ENCODE peak calls at places on chromosomes 13 and 19, in six cellular contexts. One of them, this sample, is unnamed.

GRCh38 chr13:39961036-39961435 is 305.6 kb downstream of the COG6 start:
- DNase-seq in natural killer cell: no peak
- DNase-seq in dorsolateral prefrontal cortex: no peak
- DNase-seq in heart left ventricle: no peak
- DNase-seq in AG09319: no peak
- DNase-seq in adrenal gland: no peak
- DNase-seq in this sample: no peak

GRCh38 chr13:99173606-99174005 is 27.0 kb upstream of the UBAC2 start:
- DNase-seq in natural killer cell: no peak
- DNase-seq in dorsolateral prefrontal cortex: no peak
- DNase-seq in heart left ventricle: no peak
- DNase-seq in AG09319: no peak
- DNase-seq in adrenal gland: no peak
- DNase-seq in this sample: no peak

GRCh38 chr19:11195681-11196080 is 1.7 kb downstream of the KANK2 start:
- DNase-seq in natural killer cell: no peak
- DNase-seq in dorsolateral prefrontal cortex: no peak
- DNase-seq in heart left ventricle: no peak
- DNase-seq in AG09319: no peak
- DNase-seq in adrenal gland: no peak
- DNase-seq in this sample: no peak

GRCh38 chr19:2180881-2181617 is 17.3 kb downstream of the DOT1L start:
- DNase-seq in natural killer cell: no peak
- DNase-seq in dorsolateral prefrontal cortex: peak; percentile 49
- DNase-seq in heart left ventricle: no peak
- DNase-seq in AG09319: no peak
- DNase-seq in adrenal gland: no peak
- DNase-seq in this sample: no peak

GRCh38 chr19:12833747-12834417 is 497 bp downstream of the RTBDN start:
- DNase-seq in natural killer cell: peak; percentile 36
- DNase-seq in dorsolateral prefrontal cortex: no peak
- DNase-seq in heart left ventricle: no peak
- DNase-seq in AG09319: no peak
- DNase-seq in adrenal gland: peak; percentile 35
- DNase-seq in this sample: no peak

GRCh38 chr19:49570138-49570856 is 10.1 kb downstream of the NOSIP start:
- DNase-seq in natural killer cell: peak; percentile 39
- DNase-seq in dorsolateral prefrontal cortex: no peak
- DNase-seq in heart left ventricle: no peak
- DNase-seq in AG09319: peak; percentile 60
- DNase-seq in adrenal gland: peak; percentile 65
- DNase-seq in this sample: peak; percentile 67

GRCh38 chr19:42158926-42159325 is 26.7 kb upstream of the POU2F2 start:
- DNase-seq in natural killer cell: no peak
- DNase-seq in dorsolateral prefrontal cortex: no peak
- DNase-seq in heart left ventricle: no peak
- DNase-seq in AG09319: no peak
- DNase-seq in adrenal gland: no peak
- DNase-seq in this sample: no peak

GRCh38 chr13:45333973-45334922 is 6.7 kb downstream of the TPT1 start:
- DNase-seq in natural killer cell: no peak
- DNase-seq in dorsolateral prefrontal cortex: no peak
- DNase-seq in heart left ventricle: no peak
- DNase-seq in AG09319: no peak
- DNase-seq in adrenal gland: no peak
- DNase-seq in this sample: no peak

GRCh38 chr13:94710081-94710809 is 2.1 kb downstream of the SOX21 start:
- DNase-seq in natural killer cell: no peak
- DNase-seq in dorsolateral prefrontal cortex: no peak
- DNase-seq in heart left ventricle: no peak
- DNase-seq in AG09319: no peak
- DNase-seq in adrenal gland: no peak
- DNase-seq in this sample: no peak

GRCh38 chr19:14055396-14055795 is 6.5 kb downstream of the PALM3 start:
- DNase-seq in natural killer cell: no peak
- DNase-seq in dorsolateral prefrontal cortex: no peak
- DNase-seq in heart left ventricle: no peak
- DNase-seq in AG09319: no peak
- DNase-seq in adrenal gland: no peak
- DNase-seq in this sample: no peak

GRCh38 chr13:113636266-113636963 is 21.6 kb downstream of the ATP4B start:
- DNase-seq in natural killer cell: peak; percentile 4
- DNase-seq in dorsolateral prefrontal cortex: no peak
- DNase-seq in heart left ventricle: no peak
- DNase-seq in AG09319: no peak
- DNase-seq in adrenal gland: no peak
- DNase-seq in this sample: peak; percentile 33

GRCh38 chr13:61777281-61777680 is 361.6 kb upstream of the PCDH20 start:
- DNase-seq in natural killer cell: no peak
- DNase-seq in dorsolateral prefrontal cortex: no peak
- DNase-seq in heart left ventricle: no peak
- DNase-seq in AG09319: no peak
- DNase-seq in adrenal gland: no peak
- DNase-seq in this sample: no peak

GRCh38 chr19:13260883-13261653 is 110.9 kb downstream of the IER2 start:
- DNase-seq in natural killer cell: no peak
- DNase-seq in dorsolateral prefrontal cortex: no peak
- DNase-seq in heart left ventricle: no peak
- DNase-seq in AG09319: peak; percentile 44
- DNase-seq in adrenal gland: peak; percentile 60
- DNase-seq in this sample: peak; percentile 80

GRCh38 chr13:79307866-79308298 is 98.2 kb downstream of the RBM26 start:
- DNase-seq in natural killer cell: no peak
- DNase-seq in dorsolateral prefrontal cortex: no peak
- DNase-seq in heart left ventricle: no peak
- DNase-seq in AG09319: no peak
- DNase-seq in adrenal gland: peak; percentile 25
- DNase-seq in this sample: no peak

GRCh38 chr13:100234524-100235136 is 145.7 kb downstream of the PCCA start:
- DNase-seq in natural killer cell: no peak
- DNase-seq in dorsolateral prefrontal cortex: no peak
- DNase-seq in heart left ventricle: no peak
- DNase-seq in AG09319: no peak
- DNase-seq in adrenal gland: no peak
- DNase-seq in this sample: no peak

GRCh38 chr19:52172347-52172746 is 926 bp upstream of the ZNF836 start:
- DNase-seq in natural killer cell: no peak
- DNase-seq in dorsolateral prefrontal cortex: no peak
- DNase-seq in heart left ventricle: no peak
- DNase-seq in AG09319: no peak
- DNase-seq in adrenal gland: no peak
- DNase-seq in this sample: no peak

GRCh38 chr13:71867101-71867814 is at the start of gene DACH1:
- DNase-seq in natural killer cell: no peak
- DNase-seq in dorsolateral prefrontal cortex: no peak
- DNase-seq in heart left ventricle: peak; percentile 68
- DNase-seq in AG09319: peak; percentile 3
- DNase-seq in adrenal gland: peak; percentile 79
- DNase-seq in this sample: peak; percentile 48

GRCh38 chr19:5436101-5436947 is 18.9 kb upstream of the ZNRF4 start:
- DNase-seq in natural killer cell: no peak
- DNase-seq in dorsolateral prefrontal cortex: peak; percentile 69
- DNase-seq in heart left ventricle: peak; percentile 48
- DNase-seq in AG09319: no peak
- DNase-seq in adrenal gland: no peak
- DNase-seq in this sample: no peak

GRCh38 chr19:49677901-49678674 is 1.0 kb downstream of the PRMT1 start:
- DNase-seq in natural killer cell: peak; percentile 72
- DNase-seq in dorsolateral prefrontal cortex: peak; percentile 68
- DNase-seq in heart left ventricle: peak; percentile 78
- DNase-seq in AG09319: no peak
- DNase-seq in adrenal gland: peak; percentile 76
- DNase-seq in this sample: peak; percentile 71

GRCh38 chr13:40589285-40590109 is 76.9 kb downstream of the FOXO1 start:
- DNase-seq in natural killer cell: no peak
- DNase-seq in dorsolateral prefrontal cortex: peak; percentile 41
- DNase-seq in heart left ventricle: no peak
- DNase-seq in AG09319: no peak
- DNase-seq in adrenal gland: peak; percentile 45
- DNase-seq in this sample: peak; percentile 83

GRCh38 chr13:109123971-109124370 is 494.6 kb downstream of the MYO16 start:
- DNase-seq in natural killer cell: no peak
- DNase-seq in dorsolateral prefrontal cortex: no peak
- DNase-seq in heart left ventricle: no peak
- DNase-seq in AG09319: no peak
- DNase-seq in adrenal gland: no peak
- DNase-seq in this sample: no peak
- TF ChIP-seq CTCF in natural killer cell: no peak
- TF ChIP-seq CTCF in dorsolateral prefrontal cortex: no peak
- TF ChIP-seq CTCF in heart left ventricle: no peak
- TF ChIP-seq CTCF in AG09319: no peak
- TF ChIP-seq CTCF in adrenal gland: no peak
- TF ChIP-seq CTCF in this sample: no peak

DNA sequence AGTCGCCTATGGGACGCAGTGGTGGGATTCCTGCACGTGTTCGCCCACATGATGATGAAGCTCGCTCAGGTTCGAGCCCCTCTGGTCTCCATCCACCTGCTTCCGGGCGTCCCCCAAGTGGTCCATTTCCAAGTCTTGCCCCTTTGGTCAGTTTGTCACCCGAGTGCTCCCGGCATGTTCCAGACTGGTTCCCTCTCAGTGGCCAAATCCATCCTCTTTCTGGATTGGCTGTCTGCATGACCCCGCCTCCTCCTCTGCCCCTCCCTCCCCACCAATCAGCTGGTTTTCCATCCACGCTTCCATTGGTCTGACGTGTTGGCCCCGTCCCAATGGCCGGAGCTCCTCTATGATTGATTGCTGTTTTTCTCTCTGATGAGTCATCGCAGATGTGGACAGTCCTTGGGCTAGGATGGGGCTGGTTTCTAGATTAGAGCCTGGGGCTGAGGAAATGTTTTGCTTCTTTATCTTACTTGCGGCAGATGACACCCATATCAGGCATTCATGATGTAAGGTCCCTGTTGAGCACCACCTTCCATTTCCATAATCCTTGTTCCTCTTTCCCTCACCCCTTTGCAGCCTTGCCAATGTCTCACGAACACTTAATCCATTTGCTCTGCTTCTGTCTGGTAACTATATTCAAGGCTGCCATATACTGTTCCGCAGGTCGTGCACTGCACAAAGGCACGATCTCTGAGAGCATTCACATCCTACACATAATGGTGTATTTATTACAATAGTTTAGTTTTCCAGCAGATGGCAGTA is 73.8 kb downstream of the MAP4K1 start:
- DNase-seq in natural killer cell: no peak
- DNase-seq in dorsolateral prefrontal cortex: peak; percentile 78
- DNase-seq in heart left ventricle: no peak
- DNase-seq in AG09319: peak; percentile 44
- DNase-seq in adrenal gland: peak; percentile 88
- DNase-seq in this sample: no peak
- TF ChIP-seq CTCF in natural killer cell: no peak
- TF ChIP-seq CTCF in dorsolateral prefrontal cortex: peak; percentile 67
- TF ChIP-seq CTCF in heart left ventricle: peak; percentile 51
- TF ChIP-seq CTCF in AG09319: no peak
- TF ChIP-seq CTCF in adrenal gland: peak; percentile 50
- TF ChIP-seq CTCF in this sample: no peak

GRCh38 chr19:44813331-44814131 is 4.6 kb downstream of the BCAM start:
- DNase-seq in natural killer cell: no peak
- DNase-seq in dorsolateral prefrontal cortex: no peak
- DNase-seq in heart left ventricle: no peak
- DNase-seq in AG09319: no peak
- DNase-seq in adrenal gland: no peak
- DNase-seq in this sample: no peak
- TF ChIP-seq CTCF in natural killer cell: no peak
- TF ChIP-seq CTCF in dorsolateral prefrontal cortex: no peak
- TF ChIP-seq CTCF in heart left ventricle: no peak
- TF ChIP-seq CTCF in AG09319: no peak
- TF ChIP-seq CTCF in adrenal gland: no peak
- TF ChIP-seq CTCF in this sample: no peak

GRCh38 chr19:36524617-36525016 is 3.5 kb downstream of the ZNF260 start:
- DNase-seq in natural killer cell: no peak
- DNase-seq in dorsolateral prefrontal cortex: no peak
- DNase-seq in heart left ventricle: no peak
- DNase-seq in AG09319: no peak
- DNase-seq in adrenal gland: no peak
- DNase-seq in this sample: no peak

GRCh38 chr19:36528921-36529518 is 949 bp upstream of the ZNF260 start:
- DNase-seq in natural killer cell: peak; percentile 68
- DNase-seq in dorsolateral prefrontal cortex: no peak
- DNase-seq in heart left ventricle: no peak
- DNase-seq in AG09319: no peak
- DNase-seq in adrenal gland: peak; percentile 24
- DNase-seq in this sample: no peak

GRCh38 chr19:36528194-36528920 is at the start of gene ZNF260:
- DNase-seq in natural killer cell: peak; percentile 90
- DNase-seq in dorsolateral prefrontal cortex: peak; percentile 97
- DNase-seq in heart left ventricle: peak; percentile 99
- DNase-seq in AG09319: peak; percentile 95
- DNase-seq in adrenal gland: peak; percentile 98
- DNase-seq in this sample: peak; percentile 94

GRCh38 chr19:36527873-36528193 is 238 bp downstream of the ZNF260 start:
- DNase-seq in natural killer cell: no peak
- DNase-seq in dorsolateral prefrontal cortex: no peak
- DNase-seq in heart left ventricle: no peak
- DNase-seq in AG09319: no peak
- DNase-seq in adrenal gland: no peak
- DNase-seq in this sample: no peak

DNA sequence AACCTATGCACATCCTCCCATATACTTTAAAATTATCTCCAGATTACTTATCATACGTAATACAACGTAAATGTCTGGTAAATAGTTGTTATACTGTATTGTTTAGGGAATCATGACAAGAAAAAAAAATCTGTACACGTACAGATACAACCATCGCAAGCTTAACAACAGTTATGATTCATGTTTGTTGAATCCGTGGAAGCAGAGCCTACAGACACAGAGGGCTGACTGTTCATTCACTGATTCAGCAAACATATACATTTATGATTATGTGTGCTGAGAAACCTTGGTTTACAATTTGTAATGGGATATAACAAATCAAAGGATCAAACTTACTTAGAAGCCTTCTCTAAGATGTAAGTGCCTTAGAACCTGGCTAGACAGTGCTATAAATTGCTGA is 1.5 kb downstream of the ZNF260 start:
- DNase-seq in natural killer cell: no peak
- DNase-seq in dorsolateral prefrontal cortex: no peak
- DNase-seq in heart left ventricle: no peak
- DNase-seq in AG09319: no peak
- DNase-seq in adrenal gland: no peak
- DNase-seq in this sample: no peak
- TF ChIP-seq CTCF in natural killer cell: no peak
- TF ChIP-seq CTCF in dorsolateral prefrontal cortex: no peak
- TF ChIP-seq CTCF in heart left ventricle: no peak
- TF ChIP-seq CTCF in AG09319: no peak
- TF ChIP-seq CTCF in adrenal gland: no peak
- TF ChIP-seq CTCF in this sample: no peak

This sample was measured in CD14-positive monocyte.